ENCODE peak calls at places on chromosomes 7 and 10, in nine cellular contexts. One of them, this sample, is unnamed.

GRCh38 chr7:156318426-156318825 is 322.1 kb upstream of the RNF32 start:
- DNase-seq in stimulated activated CD4-positive, alpha-beta T cell treated with anti-CD3 and anti-CD28 coated beads, Interleukin-4, amount 100 ng/mL, for 1 hour: no peak
- DNase-seq in endothelial cell: no peak
- DNase-seq in PC-3: no peak
- DNase-seq in GM04504: no peak
- DNase-seq in epithelial cell of proximal tubule: no peak
- DNase-seq in GM23338: no peak
- DNase-seq in dermis microvascular lymphatic vessel endothelial cell: no peak
- DNase-seq in lung: no peak
- DNase-seq in this sample: no peak

GRCh38 chr10:51014680-51015425 is 59.4 kb upstream of the PRKG1 start:
- DNase-seq in GM23338: no peak
- DNase-seq in dermis microvascular lymphatic vessel endothelial cell: no peak
- DNase-seq in PC-3: no peak
- DNase-seq in stimulated activated CD4-positive, alpha-beta T cell treated with anti-CD3 and anti-CD28 coated beads, Interleukin-4, amount 100 ng/mL, for 1 hour: no peak
- DNase-seq in GM04504: no peak
- DNase-seq in epithelial cell of proximal tubule: no peak
- DNase-seq in lung: no peak
- DNase-seq in endothelial cell: no peak
- DNase-seq in this sample: no peak

GRCh38 chr7:143898810-143899209 is 3.2 kb downstream of the TCAF1 start:
- DNase-seq in PC-3: no peak
- DNase-seq in dermis microvascular lymphatic vessel endothelial cell: no peak
- DNase-seq in GM04504: no peak
- DNase-seq in stimulated activated CD4-positive, alpha-beta T cell treated with anti-CD3 and anti-CD28 coated beads, Interleukin-4, amount 100 ng/mL, for 1 hour: no peak
- DNase-seq in endothelial cell: no peak
- DNase-seq in lung: no peak
- DNase-seq in GM23338: no peak
- DNase-seq in epithelial cell of proximal tubule: no peak
- DNase-seq in this sample: no peak

GRCh38 chr7:158270856-158271413 is 316.7 kb downstream of the PTPRN2 start:
- DNase-seq in stimulated activated CD4-positive, alpha-beta T cell treated with anti-CD3 and anti-CD28 coated beads, Interleukin-4, amount 100 ng/mL, for 1 hour: no peak
- DNase-seq in endothelial cell: no peak
- DNase-seq in PC-3: no peak
- DNase-seq in dermis microvascular lymphatic vessel endothelial cell: no peak
- DNase-seq in epithelial cell of proximal tubule: no peak
- DNase-seq in GM23338: no peak
- DNase-seq in lung: no peak
- DNase-seq in GM04504: no peak
- DNase-seq in this sample: no peak

GRCh38 chr7:134905375-134905774 is 80.9 kb upstream of the AGBL3 start:
- DNase-seq in endothelial cell: no peak
- DNase-seq in dermis microvascular lymphatic vessel endothelial cell: peak; percentile 36
- DNase-seq in GM04504: peak; percentile 80
- DNase-seq in stimulated activated CD4-positive, alpha-beta T cell treated with anti-CD3 and anti-CD28 coated beads, Interleukin-4, amount 100 ng/mL, for 1 hour: no peak
- DNase-seq in GM23338: no peak
- DNase-seq in epithelial cell of proximal tubule: no peak
- DNase-seq in PC-3: no peak
- DNase-seq in lung: peak; percentile 59
- DNase-seq in this sample: no peak

GRCh38 chr10:89518876-89519842 is 16.2 kb downstream of the SLC16A12 start:
- DNase-seq in GM23338: no peak
- DNase-seq in GM04504: peak; percentile 93
- DNase-seq in lung: no peak
- DNase-seq in dermis microvascular lymphatic vessel endothelial cell: no peak
- DNase-seq in stimulated activated CD4-positive, alpha-beta T cell treated with anti-CD3 and anti-CD28 coated beads, Interleukin-4, amount 100 ng/mL, for 1 hour: no peak
- DNase-seq in endothelial cell: no peak
- DNase-seq in epithelial cell of proximal tubule: no peak
- DNase-seq in PC-3: peak; percentile 22
- DNase-seq in this sample: no peak

GRCh38 chr10:70758757-70759514 is 26.2 kb downstream of the TBATA start:
- DNase-seq in GM04504: peak; percentile 57
- DNase-seq in endothelial cell: peak; percentile 81
- DNase-seq in GM23338: peak; percentile 92
- DNase-seq in PC-3: peak; percentile 97
- DNase-seq in lung: peak; percentile 70
- DNase-seq in stimulated activated CD4-positive, alpha-beta T cell treated with anti-CD3 and anti-CD28 coated beads, Interleukin-4, amount 100 ng/mL, for 1 hour: peak; percentile 54
- DNase-seq in dermis microvascular lymphatic vessel endothelial cell: peak; percentile 59
- DNase-seq in epithelial cell of proximal tubule: peak; percentile 31
- DNase-seq in this sample: peak; percentile 58

GRCh38 chr7:90824386-90825307 is 228.5 kb downstream of the CDK14 start:
- DNase-seq in GM23338: no peak
- DNase-seq in epithelial cell of proximal tubule: no peak
- DNase-seq in lung: no peak
- DNase-seq in endothelial cell: no peak
- DNase-seq in GM04504: peak; percentile 63
- DNase-seq in stimulated activated CD4-positive, alpha-beta T cell treated with anti-CD3 and anti-CD28 coated beads, Interleukin-4, amount 100 ng/mL, for 1 hour: no peak
- DNase-seq in PC-3: peak; percentile 97
- DNase-seq in dermis microvascular lymphatic vessel endothelial cell: peak; percentile 63
- DNase-seq in this sample: no peak

GRCh38 chr7:155568335-155568660 is 21.9 kb upstream of the CNPY1 start:
- DNase-seq in endothelial cell: no peak
- DNase-seq in dermis microvascular lymphatic vessel endothelial cell: no peak
- DNase-seq in epithelial cell of proximal tubule: no peak
- DNase-seq in GM23338: no peak
- DNase-seq in lung: no peak
- DNase-seq in PC-3: no peak
- DNase-seq in stimulated activated CD4-positive, alpha-beta T cell treated with anti-CD3 and anti-CD28 coated beads, Interleukin-4, amount 100 ng/mL, for 1 hour: no peak
- DNase-seq in GM04504: no peak
- DNase-seq in this sample: no peak

GRCh38 chr7:52119537-52119936 is 802.9 kb upstream of the COBL start:
- DNase-seq in dermis microvascular lymphatic vessel endothelial cell: no peak
- DNase-seq in PC-3: no peak
- DNase-seq in GM04504: no peak
- DNase-seq in GM23338: peak; percentile 43
- DNase-seq in lung: no peak
- DNase-seq in stimulated activated CD4-positive, alpha-beta T cell treated with anti-CD3 and anti-CD28 coated beads, Interleukin-4, amount 100 ng/mL, for 1 hour: no peak
- DNase-seq in endothelial cell: no peak
- DNase-seq in epithelial cell of proximal tubule: no peak
- DNase-seq in this sample: no peak

GRCh38 chr10:122845783-122846332 is at the start of gene CUZD1:
- DNase-seq in GM04504: no peak
- DNase-seq in stimulated activated CD4-positive, alpha-beta T cell treated with anti-CD3 and anti-CD28 coated beads, Interleukin-4, amount 100 ng/mL, for 1 hour: no peak
- DNase-seq in epithelial cell of proximal tubule: no peak
- DNase-seq in endothelial cell: no peak
- DNase-seq in dermis microvascular lymphatic vessel endothelial cell: no peak
- DNase-seq in lung: no peak
- DNase-seq in GM23338: peak; percentile 77
- DNase-seq in PC-3: no peak
- DNase-seq in this sample: no peak

GRCh38 chr7:50920031-50920635 is 137.4 kb upstream of the GRB10 start:
- DNase-seq in endothelial cell: no peak
- DNase-seq in GM23338: no peak
- DNase-seq in lung: no peak
- DNase-seq in stimulated activated CD4-positive, alpha-beta T cell treated with anti-CD3 and anti-CD28 coated beads, Interleukin-4, amount 100 ng/mL, for 1 hour: no peak
- DNase-seq in dermis microvascular lymphatic vessel endothelial cell: no peak
- DNase-seq in PC-3: peak; percentile 22
- DNase-seq in epithelial cell of proximal tubule: no peak
- DNase-seq in GM04504: no peak
- DNase-seq in this sample: no peak

GRCh38 chr7:2353650-2354172 is 916 bp upstream of the EIF3B start:
- DNase-seq in lung: peak; percentile 88
- DNase-seq in dermis microvascular lymphatic vessel endothelial cell: peak; percentile 91
- DNase-seq in PC-3: peak; percentile 81
- DNase-seq in GM04504: peak; percentile 79
- DNase-seq in GM23338: peak; percentile 89
- DNase-seq in epithelial cell of proximal tubule: no peak
- DNase-seq in stimulated activated CD4-positive, alpha-beta T cell treated with anti-CD3 and anti-CD28 coated beads, Interleukin-4, amount 100 ng/mL, for 1 hour: peak; percentile 90
- DNase-seq in endothelial cell: peak; percentile 84
- DNase-seq in this sample: peak; percentile 91

GRCh38 chr7:87833130-87833529 is 43.0 kb downstream of the SLC25A40 start:
- DNase-seq in GM23338: no peak
- DNase-seq in PC-3: peak; percentile 23
- DNase-seq in epithelial cell of proximal tubule: no peak
- DNase-seq in GM04504: no peak
- DNase-seq in endothelial cell: no peak
- DNase-seq in stimulated activated CD4-positive, alpha-beta T cell treated with anti-CD3 and anti-CD28 coated beads, Interleukin-4, amount 100 ng/mL, for 1 hour: no peak
- DNase-seq in dermis microvascular lymphatic vessel endothelial cell: no peak
- DNase-seq in lung: no peak
- DNase-seq in this sample: no peak

GRCh38 chr10:73859441-73860049 is 14.8 kb downstream of the CAMK2G start:
- DNase-seq in stimulated activated CD4-positive, alpha-beta T cell treated with anti-CD3 and anti-CD28 coated beads, Interleukin-4, amount 100 ng/mL, for 1 hour: no peak
- DNase-seq in dermis microvascular lymphatic vessel endothelial cell: no peak
- DNase-seq in GM04504: no peak
- DNase-seq in epithelial cell of proximal tubule: no peak
- DNase-seq in GM23338: no peak
- DNase-seq in endothelial cell: no peak
- DNase-seq in PC-3: no peak
- DNase-seq in lung: no peak
- DNase-seq in this sample: no peak

GRCh38 chr7:104943502-104944343 is 70.3 kb upstream of the KMT2E start:
- DNase-seq in GM23338: no peak
- DNase-seq in lung: peak; percentile 91
- DNase-seq in PC-3: no peak
- DNase-seq in endothelial cell: no peak
- DNase-seq in stimulated activated CD4-positive, alpha-beta T cell treated with anti-CD3 and anti-CD28 coated beads, Interleukin-4, amount 100 ng/mL, for 1 hour: peak; percentile 31
- DNase-seq in epithelial cell of proximal tubule: no peak
- DNase-seq in GM04504: no peak
- DNase-seq in dermis microvascular lymphatic vessel endothelial cell: peak; percentile 100
- DNase-seq in this sample: peak; percentile 30

GRCh38 chr7:81110673-81111072 is 191.8 kb upstream of the SEMA3C start:
- DNase-seq in stimulated activated CD4-positive, alpha-beta T cell treated with anti-CD3 and anti-CD28 coated beads, Interleukin-4, amount 100 ng/mL, for 1 hour: no peak
- DNase-seq in GM23338: no peak
- DNase-seq in lung: no peak
- DNase-seq in epithelial cell of proximal tubule: no peak
- DNase-seq in dermis microvascular lymphatic vessel endothelial cell: no peak
- DNase-seq in endothelial cell: no peak
- DNase-seq in PC-3: no peak
- DNase-seq in GM04504: no peak
- DNase-seq in this sample: no peak

GRCh38 chr7:37052673-37053072 is 328.4 kb upstream of the AOAH start:
- DNase-seq in endothelial cell: peak; percentile 47
- DNase-seq in GM23338: peak; percentile 86
- DNase-seq in GM04504: no peak
- DNase-seq in epithelial cell of proximal tubule: no peak
- DNase-seq in dermis microvascular lymphatic vessel endothelial cell: peak; percentile 51
- DNase-seq in stimulated activated CD4-positive, alpha-beta T cell treated with anti-CD3 and anti-CD28 coated beads, Interleukin-4, amount 100 ng/mL, for 1 hour: peak; percentile 21
- DNase-seq in PC-3: peak; percentile 7
- DNase-seq in lung: no peak
- DNase-seq in this sample: no peak

GRCh38 chr10:51369903-51370302 is 295.6 kb downstream of the PRKG1 start:
- DNase-seq in GM04504: peak; percentile 27
- DNase-seq in PC-3: peak; percentile 97
- DNase-seq in dermis microvascular lymphatic vessel endothelial cell: no peak
- DNase-seq in lung: no peak
- DNase-seq in stimulated activated CD4-positive, alpha-beta T cell treated with anti-CD3 and anti-CD28 coated beads, Interleukin-4, amount 100 ng/mL, for 1 hour: no peak
- DNase-seq in endothelial cell: no peak
- DNase-seq in epithelial cell of proximal tubule: no peak
- DNase-seq in GM23338: peak; percentile 32
- DNase-seq in this sample: no peak

GRCh38 chr7:95441042-95441823 is 6.4 kb upstream of the PON2 start:
- DNase-seq in epithelial cell of proximal tubule: peak; percentile 97
- DNase-seq in stimulated activated CD4-positive, alpha-beta T cell treated with anti-CD3 and anti-CD28 coated beads, Interleukin-4, amount 100 ng/mL, for 1 hour: no peak
- DNase-seq in lung: no peak
- DNase-seq in PC-3: no peak
- DNase-seq in dermis microvascular lymphatic vessel endothelial cell: no peak
- DNase-seq in GM04504: no peak
- DNase-seq in endothelial cell: no peak
- DNase-seq in GM23338: no peak
- DNase-seq in this sample: no peak

GRCh38 chr7:129782257-129783096 is 170.3 kb downstream of the UBE2H start:
- DNase-seq in dermis microvascular lymphatic vessel endothelial cell: no peak
- DNase-seq in lung: no peak
- DNase-seq in stimulated activated CD4-positive, alpha-beta T cell treated with anti-CD3 and anti-CD28 coated beads, Interleukin-4, amount 100 ng/mL, for 1 hour: no peak
- DNase-seq in GM23338: no peak
- DNase-seq in endothelial cell: no peak
- DNase-seq in PC-3: no peak
- DNase-seq in GM04504: no peak
- DNase-seq in epithelial cell of proximal tubule: no peak
- DNase-seq in this sample: no peak

GRCh38 chr10:101843032-101843991 is at the start of gene KCNIP2:
- DNase-seq in GM23338: peak; percentile 92
- DNase-seq in stimulated activated CD4-positive, alpha-beta T cell treated with anti-CD3 and anti-CD28 coated beads, Interleukin-4, amount 100 ng/mL, for 1 hour: peak; percentile 68
- DNase-seq in epithelial cell of proximal tubule: no peak
- DNase-seq in endothelial cell: peak; percentile 72
- DNase-seq in GM04504: no peak
- DNase-seq in PC-3: no peak
- DNase-seq in lung: no peak
- DNase-seq in dermis microvascular lymphatic vessel endothelial cell: no peak
- DNase-seq in this sample: peak; percentile 73

GRCh38 chr10:12681250-12681649 is 320.3 kb downstream of the CCDC3 start:
- DNase-seq in epithelial cell of proximal tubule: no peak
- DNase-seq in dermis microvascular lymphatic vessel endothelial cell: no peak
- DNase-seq in PC-3: no peak
- DNase-seq in GM04504: no peak
- DNase-seq in stimulated activated CD4-positive, alpha-beta T cell treated with anti-CD3 and anti-CD28 coated beads, Interleukin-4, amount 100 ng/mL, for 1 hour: no peak
- DNase-seq in endothelial cell: no peak
- DNase-seq in GM23338: no peak
- DNase-seq in lung: no peak
- DNase-seq in this sample: no peak

GRCh38 chr7:142338633-142339501 is 81.0 kb upstream of the PRSS58 start:
- DNase-seq in GM04504: peak; percentile 19
- DNase-seq in GM23338: peak; percentile 86
- DNase-seq in epithelial cell of proximal tubule: no peak
- DNase-seq in endothelial cell: peak; percentile 74
- DNase-seq in stimulated activated CD4-positive, alpha-beta T cell treated with anti-CD3 and anti-CD28 coated beads, Interleukin-4, amount 100 ng/mL, for 1 hour: peak; percentile 35
- DNase-seq in lung: no peak
- DNase-seq in PC-3: peak; percentile 61
- DNase-seq in dermis microvascular lymphatic vessel endothelial cell: peak; percentile 17
- DNase-seq in this sample: no peak

GRCh38 chr10:110977662-110978061 is 58.3 kb downstream of the SHOC2 start:
- DNase-seq in GM04504: peak; percentile 21
- DNase-seq in dermis microvascular lymphatic vessel endothelial cell: no peak
- DNase-seq in lung: no peak
- DNase-seq in GM23338: no peak
- DNase-seq in endothelial cell: no peak
- DNase-seq in epithelial cell of proximal tubule: no peak
- DNase-seq in stimulated activated CD4-positive, alpha-beta T cell treated with anti-CD3 and anti-CD28 coated beads, Interleukin-4, amount 100 ng/mL, for 1 hour: no peak
- DNase-seq in PC-3: no peak
- DNase-seq in this sample: no peak

GRCh38 chr10:110405401-110405800 is 92.3 kb upstream of the DUSP5 start:
- DNase-seq in dermis microvascular lymphatic vessel endothelial cell: no peak
- DNase-seq in stimulated activated CD4-positive, alpha-beta T cell treated with anti-CD3 and anti-CD28 coated beads, Interleukin-4, amount 100 ng/mL, for 1 hour: no peak
- DNase-seq in lung: no peak
- DNase-seq in PC-3: no peak
- DNase-seq in GM23338: no peak
- DNase-seq in epithelial cell of proximal tubule: no peak
- DNase-seq in endothelial cell: no peak
- DNase-seq in GM04504: no peak
- DNase-seq in this sample: no peak

GRCh38 chr10:119416855-119417254 is 125.7 kb downstream of the RGS10 start:
- DNase-seq in PC-3: peak; percentile 58
- DNase-seq in endothelial cell: peak; percentile 62
- DNase-seq in lung: peak; percentile 56
- DNase-seq in GM04504: no peak
- DNase-seq in stimulated activated CD4-positive, alpha-beta T cell treated with anti-CD3 and anti-CD28 coated beads, Interleukin-4, amount 100 ng/mL, for 1 hour: peak; percentile 78
- DNase-seq in GM23338: peak; percentile 88
- DNase-seq in dermis microvascular lymphatic vessel endothelial cell: peak; percentile 69
- DNase-seq in epithelial cell of proximal tubule: no peak
- DNase-seq in this sample: peak; percentile 76

GRCh38 chr7:26413007-26413691 is 121.5 kb downstream of the SNX10 start:
- DNase-seq in dermis microvascular lymphatic vessel endothelial cell: peak; percentile 70
- DNase-seq in stimulated activated CD4-positive, alpha-beta T cell treated with anti-CD3 and anti-CD28 coated beads, Interleukin-4, amount 100 ng/mL, for 1 hour: no peak
- DNase-seq in endothelial cell: no peak
- DNase-seq in GM23338: no peak
- DNase-seq in GM04504: no peak
- DNase-seq in epithelial cell of proximal tubule: no peak
- DNase-seq in lung: no peak
- DNase-seq in PC-3: peak; percentile 20
- DNase-seq in this sample: no peak

GRCh38 chr7:35722054-35722849 is 27.3 kb upstream of the HERPUD2 start:
- DNase-seq in lung: no peak
- DNase-seq in epithelial cell of proximal tubule: no peak
- DNase-seq in stimulated activated CD4-positive, alpha-beta T cell treated with anti-CD3 and anti-CD28 coated beads, Interleukin-4, amount 100 ng/mL, for 1 hour: no peak
- DNase-seq in endothelial cell: no peak
- DNase-seq in GM04504: no peak
- DNase-seq in PC-3: no peak
- DNase-seq in dermis microvascular lymphatic vessel endothelial cell: no peak
- DNase-seq in GM23338: no peak
- DNase-seq in this sample: peak; percentile 24

GRCh38 chr7:140972876-140973829 is 41.6 kb downstream of the MRPS33 start:
- DNase-seq in stimulated activated CD4-positive, alpha-beta T cell treated with anti-CD3 and anti-CD28 coated beads, Interleukin-4, amount 100 ng/mL, for 1 hour: no peak
- DNase-seq in GM04504: no peak
- DNase-seq in PC-3: no peak
- DNase-seq in GM23338: no peak
- DNase-seq in dermis microvascular lymphatic vessel endothelial cell: no peak
- DNase-seq in endothelial cell: no peak
- DNase-seq in lung: no peak
- DNase-seq in epithelial cell of proximal tubule: no peak
- DNase-seq in this sample: no peak

GRCh38 chr10:28250782-28251181 is 52.1 kb downstream of the MPP7 start:
- DNase-seq in GM04504: peak; percentile 6
- DNase-seq in dermis microvascular lymphatic vessel endothelial cell: peak; percentile 13
- DNase-seq in epithelial cell of proximal tubule: no peak
- DNase-seq in stimulated activated CD4-positive, alpha-beta T cell treated with anti-CD3 and anti-CD28 coated beads, Interleukin-4, amount 100 ng/mL, for 1 hour: no peak
- DNase-seq in PC-3: peak; percentile 61
- DNase-seq in lung: no peak
- DNase-seq in GM23338: no peak
- DNase-seq in endothelial cell: no peak
- DNase-seq in this sample: no peak

This sample was measured in activated naive CD4-positive, alpha-beta T cell treated with anti-CD3 and anti-CD28 coated beads, Interleukin-2, amount 50 U/mL, for 16 hours.